ENCODE peak calls at places on chromosomes 4 and X, in five cellular contexts. R, Y, D, J and V are unnamed samples.

GRCh38 chrX:39492495-39493162 is 605.1 kb downstream of the BCOR start:
- DNase-seq in R (no peak), Y (no peak), D (no peak), J (peak; percentile 53), V (no peak)

GRCh38 chr4:7929530-7929951 is 10.1 kb downstream of the AFAP1 start:
- DNase-seq in R (no peak), Y (no peak), D (peak; percentile 66), J (no peak), V (peak; percentile 91)

GRCh38 chr4:68518889-68519288 is 57.2 kb downstream of the UGT2B17 start:
- DNase-seq in R (no peak), Y (no peak), D (no peak), J (no peak), V (no peak)

GRCh38 chr4:98928505-98929340 is at the start of gene EIF4E:
- DNase-seq in R (peak; percentile 98), Y (peak; percentile 98), D (peak; percentile 99), J (peak; percentile 98), V (peak; percentile 98)

GRCh38 chr4:149765630-149766029 is 50.0 kb downstream of the IQCM start:
- DNase-seq in R (no peak), Y (no peak), D (no peak), J (no peak), V (no peak)

GRCh38 chr4:170990989-170991589 is 822.1 kb upstream of the GALNTL6 start:
- DNase-seq in R (peak; percentile 23), Y (no peak), D (no peak), J (no peak), V (no peak)

GRCh38 chr4:7322166-7322991 is 112.4 kb downstream of the PSAPL1 start:
- DNase-seq in R (no peak), Y (no peak), D (no peak), J (peak; percentile 65), V (no peak)

GRCh38 chr4:82293304-82293703 is 80.5 kb downstream of the HNRNPD start:
- DNase-seq in R (no peak), Y (no peak), D (no peak), J (no peak), V (no peak)

GRCh38 chr4:1725521-1725920 is 4.2 kb downstream of the TACC3 start:
- DNase-seq in R (no peak), Y (no peak), D (no peak), J (no peak), V (no peak)

GRCh38 chr4:78056265-78057129 is 626 bp upstream of the FRAS1 start:
- DNase-seq in R (peak; percentile 92), Y (peak; percentile 78), D (peak; percentile 90), J (peak; percentile 64), V (no peak)

GRCh38 chrX:153865685-153866084 is 20.3 kb downstream of the L1CAM start:
- DNase-seq in R (no peak), Y (no peak), D (no peak), J (no peak), V (no peak)

GRCh38 chr4:40515398-40516293 is 114.0 kb downstream of the RBM47 start:
- DNase-seq in R (peak; percentile 64), Y (no peak), D (no peak), J (no peak), V (no peak)

GRCh38 chrX:30949554-30949953 is 60.5 kb upstream of the TAB3 start:
- DNase-seq in R (no peak), Y (no peak), D (no peak), J (no peak), V (no peak)

GRCh38 chrX:152652060-152652459 is 14.4 kb downstream of the GABRQ start:
- DNase-seq in R (no peak), Y (no peak), D (no peak), J (no peak), V (peak; percentile 7)

GRCh38 chr4:118338981-118339765 is 13.6 kb downstream of the PRSS12 start:
- DNase-seq in R (no peak), Y (no peak), D (no peak), J (no peak), V (no peak)

GRCh38 chr4:88761861-88762523 is 64.4 kb upstream of the NAP1L5 start:
- DNase-seq in R (peak; percentile 23), Y (no peak), D (no peak), J (no peak), V (no peak)

GRCh38 chrX:155577682-155578081 is 35.1 kb downstream of the TMLHE start:
- DNase-seq in R (no peak), Y (no peak), D (no peak), J (no peak), V (no peak)

GRCh38 chr4:125254111-125254510 is 60.6 kb upstream of the FAT4 start:
- DNase-seq in R (no peak), Y (no peak), D (no peak), J (no peak), V (no peak)

GRCh38 chr4:82562553-82562854 is 716 bp upstream of the TMEM150C start:
- DNase-seq in R (no peak), Y (no peak), D (no peak), J (peak; percentile 28), V (no peak)

GRCh38 chr4:26762650-26763049 is 98.0 kb upstream of the STIM2 start:
- DNase-seq in R (no peak), Y (no peak), D (no peak), J (no peak), V (no peak)

GRCh38 chrX:96764864-96765263 is 80.2 kb downstream of the DIAPH2 start:
- DNase-seq in R (no peak), Y (no peak), D (no peak), J (no peak), V (no peak)

GRCh38 chr4:73434311-73434710 is 1.7 kb upstream of the AFP start:
- DNase-seq in R (peak; percentile 45), Y (no peak), D (no peak), J (no peak), V (no peak)

GRCh38 chr4:40500781-40501180 is 128.9 kb downstream of the RBM47 start:
- DNase-seq in R (no peak), Y (no peak), D (no peak), J (no peak), V (no peak)

GRCh38 chrX:123422875-123423274 is 238.8 kb downstream of the GRIA3 start:
- DNase-seq in R (peak; percentile 1), Y (no peak), D (no peak), J (no peak), V (no peak)

GRCh38 chr4:40840255-40840984 is 90.7 kb downstream of the NSUN7 start:
- DNase-seq in R (no peak), Y (no peak), D (no peak), J (no peak), V (no peak)

GRCh38 chr4:183130328-183131155 is 31.5 kb downstream of the WWC2 start:
- DNase-seq in R (no peak), Y (no peak), D (peak; percentile 74), J (no peak), V (no peak)

GRCh38 chr4:118732591-118733330 is 47.6 kb downstream of the METTL14 start:
- DNase-seq in R (no peak), Y (no peak), D (no peak), J (no peak), V (no peak)

GRCh38 chrX:28920554-28920953 is 333.3 kb downstream of the IL1RAPL1 start:
- DNase-seq in R (no peak), Y (no peak), D (no peak), J (no peak), V (no peak)

GRCh38 chr4:105548483-105548882 is 3.9 kb upstream of the ARHGEF38 start:
- DNase-seq in R (no peak), Y (no peak), D (no peak), J (no peak), V (no peak)

GRCh38 chr4:105551968-105552746 is at the start of gene ARHGEF38:
- DNase-seq in R (no peak), Y (no peak), D (no peak), J (no peak), V (no peak)

GRCh38 chr4:105547769-105548168 is 4.7 kb upstream of the ARHGEF38 start:
- DNase-seq in R (no peak), Y (no peak), D (no peak), J (no peak), V (no peak)

GRCh38 chr4:105546086-105546485 is 6.3 kb upstream of the ARHGEF38 start:
- DNase-seq in R (no peak), Y (no peak), D (no peak), J (no peak), V (no peak)

DNA sequence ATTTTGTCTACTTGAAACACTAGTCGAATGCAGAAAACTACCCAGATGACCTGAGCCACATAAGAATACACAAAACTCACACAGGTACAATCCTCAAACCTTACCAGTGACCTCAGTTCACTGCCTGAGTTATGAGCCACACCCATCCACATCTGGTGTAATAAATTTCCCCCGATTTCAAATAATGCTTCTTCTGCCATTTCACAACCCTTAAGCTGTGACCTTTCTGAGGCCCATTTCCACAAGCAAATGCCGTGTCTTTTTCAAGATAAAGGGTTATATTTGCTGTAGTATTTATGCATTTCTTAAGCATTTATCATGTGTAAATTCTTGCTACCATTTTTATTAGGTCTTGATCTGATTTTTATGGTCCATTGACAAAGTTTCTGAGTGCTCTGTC is 1.8 kb upstream of the ARHGEF38 start:
- DNase-seq in R (no peak), Y (no peak), D (no peak), J (no peak), V (no peak)
- TF ChIP-seq POLR2A in R (no peak), Y (no peak), D (no peak), J (no peak), V (no peak)

DNA sequence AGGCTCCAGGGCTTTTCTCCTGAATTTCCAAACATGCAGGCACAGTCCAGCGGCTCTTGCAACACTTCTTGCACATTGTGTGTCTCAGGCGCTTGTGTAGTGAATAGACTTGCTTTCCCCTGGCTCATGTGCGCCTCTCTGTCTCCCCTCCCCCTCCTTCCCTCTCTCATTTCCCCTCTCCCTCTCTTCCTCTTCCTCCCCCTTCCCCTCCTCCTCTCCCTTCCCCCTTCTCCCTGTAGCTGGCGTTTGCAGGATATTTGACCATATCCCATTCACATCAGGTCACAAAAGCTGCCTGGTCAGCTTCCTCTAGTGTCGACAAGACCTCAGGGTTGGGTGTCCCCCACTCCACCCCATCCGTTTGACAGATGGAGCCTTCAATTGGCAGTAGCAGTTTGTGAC is 2.4 kb downstream of the CHST7 start:
- DNase-seq in R (peak; percentile 48), Y (no peak), D (peak; percentile 80), J (peak; percentile 34), V (no peak)
- H3K4me3 ChIP-seq in R (peak overlapping the region; percentile 54), Y (peak overlapping the region; percentile 61), D (no peak overlapping the region), J (peak overlapping the region; percentile 54), V (peak overlapping the region; percentile 58)

DNA sequence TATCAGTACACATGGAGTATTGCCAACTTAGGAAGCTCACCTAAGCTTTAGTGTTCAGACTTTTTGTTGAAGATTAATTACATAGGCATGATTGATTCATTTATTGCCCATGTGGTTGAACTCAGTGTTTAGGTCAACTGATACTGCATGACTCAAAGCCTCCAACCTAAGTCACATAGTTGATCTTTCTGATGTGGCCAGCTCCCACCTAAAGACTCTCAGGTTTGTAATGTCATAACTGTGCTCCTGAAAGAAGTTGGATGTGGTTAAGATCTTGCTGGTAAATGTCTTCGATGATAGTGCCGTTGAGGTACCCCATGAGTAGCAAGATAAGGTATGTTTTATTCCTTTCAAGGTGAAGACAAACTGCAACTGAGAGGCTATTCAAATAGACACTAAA is 192.5 kb downstream of the EDA start:
- DNase-seq in R (no peak), Y (no peak), D (no peak), J (no peak), V (no peak)
- TF ChIP-seq POLR2A in R (no peak), Y (no peak), D (no peak), J (no peak), V (no peak)

DNA sequence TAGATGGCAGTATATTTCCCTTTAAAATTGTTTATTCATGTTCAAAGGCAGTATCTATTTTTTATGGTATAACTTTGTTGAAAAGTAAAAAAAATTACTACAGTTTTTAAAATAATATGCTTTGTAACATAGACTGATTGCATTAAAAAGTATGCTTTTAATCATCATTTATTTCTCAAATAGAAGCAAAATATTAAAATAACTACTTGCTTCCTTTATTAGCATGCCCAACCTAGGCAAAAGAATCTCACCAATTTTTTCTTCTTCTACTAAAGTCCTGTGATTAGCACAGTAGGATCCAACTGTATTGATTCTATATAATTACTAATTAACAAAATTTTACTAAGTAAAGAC is 69.6 kb upstream of the NFKB1 start:
- DNase-seq in R (no peak), Y (no peak), D (no peak), J (no peak), V (no peak)
- H3K4me3 ChIP-seq in R (no peak overlapping the region), Y (peak overlapping the region; percentile 64), D (peak overlapping the region; percentile 45), J (no peak overlapping the region), V (peak overlapping the region; percentile 71)